ENCODE peak calls at places on chromosomes 2 and 18, in ten cellular contexts. One of them, this sample, is unnamed.

GRCh38 chr2:233080836-233081229 is 20.7 kb downstream of the INPP5D start:
- DNase-seq in EL: no peak
- DNase-seq in COR-L47: no peak
- DNase-seq in GM19239: no peak
- DNase-seq in activated naive CD4-positive, alpha-beta T cell: no peak
- DNase-seq in Ammon's horn: no peak
- DNase-seq in AG20443: no peak
- DNase-seq in AG10803: no peak
- DNase-seq in naive thymus-derived CD8-positive, alpha-beta T cell: no peak
- DNase-seq in substantia nigra: no peak
- DNase-seq in this sample: no peak

GRCh38 chr18:79971211-79971952 is 6.9 kb downstream of the HSBP1L1 start:
- DNase-seq in EL: no peak
- DNase-seq in GM19239: no peak
- DNase-seq in Ammon's horn: no peak
- DNase-seq in naive thymus-derived CD8-positive, alpha-beta T cell: no peak
- DNase-seq in activated naive CD4-positive, alpha-beta T cell: no peak
- DNase-seq in AG20443: no peak
- DNase-seq in COR-L47: no peak
- DNase-seq in AG10803: no peak
- DNase-seq in substantia nigra: no peak
- DNase-seq in this sample: no peak

GRCh38 chr2:47070920-47071824 is 83.9 kb downstream of the STPG4 start:
- DNase-seq in GM19239: peak; percentile 79
- DNase-seq in AG10803: peak; percentile 95
- DNase-seq in AG20443: peak; percentile 59
- DNase-seq in naive thymus-derived CD8-positive, alpha-beta T cell: no peak
- DNase-seq in COR-L47: no peak
- DNase-seq in Ammon's horn: peak; percentile 83
- DNase-seq in activated naive CD4-positive, alpha-beta T cell: no peak
- DNase-seq in EL: peak; percentile 94
- DNase-seq in substantia nigra: no peak
- DNase-seq in this sample: peak; percentile 68

GRCh38 chr2:64524604-64525322 is 635 bp downstream of the AFTPH start:
- DNase-seq in COR-L47: no peak
- DNase-seq in EL: no peak
- DNase-seq in AG20443: peak; percentile 61
- DNase-seq in naive thymus-derived CD8-positive, alpha-beta T cell: no peak
- DNase-seq in Ammon's horn: no peak
- DNase-seq in GM19239: no peak
- DNase-seq in substantia nigra: no peak
- DNase-seq in activated naive CD4-positive, alpha-beta T cell: peak; percentile 27
- DNase-seq in AG10803: no peak
- DNase-seq in this sample: no peak

GRCh38 chr2:27071990-27072830 is 756 bp upstream of the OST4 start:
- DNase-seq in COR-L47: peak; percentile 6
- DNase-seq in activated naive CD4-positive, alpha-beta T cell: no peak
- DNase-seq in naive thymus-derived CD8-positive, alpha-beta T cell: peak; percentile 61
- DNase-seq in substantia nigra: no peak
- DNase-seq in Ammon's horn: no peak
- DNase-seq in EL: peak; percentile 17
- DNase-seq in AG20443: no peak
- DNase-seq in AG10803: no peak
- DNase-seq in GM19239: no peak
- DNase-seq in this sample: no peak

GRCh38 chr2:108074945-108075344 is 88.6 kb downstream of the SLC5A7 start:
- DNase-seq in AG10803: no peak
- DNase-seq in EL: no peak
- DNase-seq in naive thymus-derived CD8-positive, alpha-beta T cell: no peak
- DNase-seq in COR-L47: no peak
- DNase-seq in AG20443: no peak
- DNase-seq in GM19239: no peak
- DNase-seq in substantia nigra: no peak
- DNase-seq in Ammon's horn: no peak
- DNase-seq in activated naive CD4-positive, alpha-beta T cell: no peak
- DNase-seq in this sample: no peak

GRCh38 chr18:23354625-23355024 is 98.5 kb upstream of the RIOK3 start:
- DNase-seq in activated naive CD4-positive, alpha-beta T cell: no peak
- DNase-seq in EL: peak; percentile 65
- DNase-seq in Ammon's horn: no peak
- DNase-seq in naive thymus-derived CD8-positive, alpha-beta T cell: no peak
- DNase-seq in substantia nigra: no peak
- DNase-seq in GM19239: no peak
- DNase-seq in AG20443: no peak
- DNase-seq in COR-L47: no peak
- DNase-seq in AG10803: no peak
- DNase-seq in this sample: no peak

GRCh38 chr18:46679846-46680598 is 23.0 kb upstream of the LOXHD1 start:
- DNase-seq in COR-L47: no peak
- DNase-seq in EL: no peak
- DNase-seq in substantia nigra: no peak
- DNase-seq in AG10803: no peak
- DNase-seq in activated naive CD4-positive, alpha-beta T cell: no peak
- DNase-seq in AG20443: no peak
- DNase-seq in Ammon's horn: no peak
- DNase-seq in naive thymus-derived CD8-positive, alpha-beta T cell: no peak
- DNase-seq in GM19239: no peak
- DNase-seq in this sample: no peak

GRCh38 chr2:128941676-128942075 is 623.0 kb upstream of the HS6ST1 start:
- DNase-seq in AG20443: no peak
- DNase-seq in COR-L47: no peak
- DNase-seq in naive thymus-derived CD8-positive, alpha-beta T cell: no peak
- DNase-seq in GM19239: no peak
- DNase-seq in activated naive CD4-positive, alpha-beta T cell: no peak
- DNase-seq in EL: no peak
- DNase-seq in Ammon's horn: no peak
- DNase-seq in AG10803: no peak
- DNase-seq in substantia nigra: no peak
- DNase-seq in this sample: no peak

GRCh38 chr2:116832148-116832547 is 982.3 kb upstream of the DDX18 start:
- DNase-seq in activated naive CD4-positive, alpha-beta T cell: no peak
- DNase-seq in AG20443: no peak
- DNase-seq in GM19239: no peak
- DNase-seq in Ammon's horn: no peak
- DNase-seq in COR-L47: no peak
- DNase-seq in AG10803: no peak
- DNase-seq in EL: no peak
- DNase-seq in substantia nigra: no peak
- DNase-seq in naive thymus-derived CD8-positive, alpha-beta T cell: no peak
- DNase-seq in this sample: no peak

GRCh38 chr2:188571543-188571942 is 279.9 kb downstream of the GULP1 start:
- DNase-seq in COR-L47: no peak
- DNase-seq in Ammon's horn: no peak
- DNase-seq in naive thymus-derived CD8-positive, alpha-beta T cell: no peak
- DNase-seq in activated naive CD4-positive, alpha-beta T cell: no peak
- DNase-seq in substantia nigra: no peak
- DNase-seq in AG20443: no peak
- DNase-seq in AG10803: no peak
- DNase-seq in EL: no peak
- DNase-seq in GM19239: no peak
- DNase-seq in this sample: no peak

GRCh38 chr2:241762933-241763369 is 13.7 kb upstream of the GAL3ST2 start:
- DNase-seq in naive thymus-derived CD8-positive, alpha-beta T cell: no peak
- DNase-seq in EL: no peak
- DNase-seq in substantia nigra: no peak
- DNase-seq in AG10803: no peak
- DNase-seq in COR-L47: no peak
- DNase-seq in GM19239: no peak
- DNase-seq in Ammon's horn: no peak
- DNase-seq in AG20443: no peak
- DNase-seq in activated naive CD4-positive, alpha-beta T cell: no peak
- DNase-seq in this sample: peak; percentile 52

GRCh38 chr2:191638079-191638801 is 39.7 kb upstream of the NABP1 start:
- DNase-seq in AG20443: peak; percentile 38
- DNase-seq in Ammon's horn: peak; percentile 23
- DNase-seq in AG10803: peak; percentile 23
- DNase-seq in naive thymus-derived CD8-positive, alpha-beta T cell: no peak
- DNase-seq in GM19239: no peak
- DNase-seq in EL: peak; percentile 19
- DNase-seq in substantia nigra: no peak
- DNase-seq in COR-L47: peak; percentile 8
- DNase-seq in activated naive CD4-positive, alpha-beta T cell: no peak
- DNase-seq in this sample: no peak

GRCh38 chr2:193841389-193842150 is 1646.8 kb upstream of the TMEFF2 start:
- DNase-seq in substantia nigra: no peak
- DNase-seq in naive thymus-derived CD8-positive, alpha-beta T cell: no peak
- DNase-seq in GM19239: no peak
- DNase-seq in COR-L47: no peak
- DNase-seq in AG10803: peak; percentile 48
- DNase-seq in AG20443: no peak
- DNase-seq in Ammon's horn: no peak
- DNase-seq in EL: peak; percentile 1
- DNase-seq in activated naive CD4-positive, alpha-beta T cell: no peak
- DNase-seq in this sample: no peak

GRCh38 chr18:8654482-8655451 is 45.5 kb downstream of the RAB12 start:
- DNase-seq in COR-L47: peak; percentile 37
- DNase-seq in substantia nigra: no peak
- DNase-seq in EL: peak; percentile 28
- DNase-seq in GM19239: peak; percentile 25
- DNase-seq in Ammon's horn: no peak
- DNase-seq in naive thymus-derived CD8-positive, alpha-beta T cell: no peak
- DNase-seq in AG10803: peak; percentile 28
- DNase-seq in activated naive CD4-positive, alpha-beta T cell: no peak
- DNase-seq in AG20443: peak; percentile 52
- DNase-seq in this sample: no peak

GRCh38 chr18:77146249-77147080 is 13.9 kb upstream of the MBP start:
- DNase-seq in activated naive CD4-positive, alpha-beta T cell: no peak
- DNase-seq in EL: no peak
- DNase-seq in GM19239: no peak
- DNase-seq in COR-L47: peak; percentile 61
- DNase-seq in Ammon's horn: no peak
- DNase-seq in AG20443: no peak
- DNase-seq in AG10803: no peak
- DNase-seq in substantia nigra: no peak
- DNase-seq in naive thymus-derived CD8-positive, alpha-beta T cell: no peak
- DNase-seq in this sample: no peak

GRCh38 chr2:62398295-62398855 is 107.6 kb downstream of the TMEM17 start:
- DNase-seq in EL: no peak
- DNase-seq in substantia nigra: no peak
- DNase-seq in COR-L47: no peak
- DNase-seq in AG10803: no peak
- DNase-seq in naive thymus-derived CD8-positive, alpha-beta T cell: no peak
- DNase-seq in activated naive CD4-positive, alpha-beta T cell: no peak
- DNase-seq in GM19239: no peak
- DNase-seq in AG20443: no peak
- DNase-seq in Ammon's horn: no peak
- DNase-seq in this sample: no peak

GRCh38 chr2:85134255-85135065 is 1.3 kb downstream of the TCF7L1 start:
- DNase-seq in GM19239: no peak
- DNase-seq in substantia nigra: no peak
- DNase-seq in Ammon's horn: peak; percentile 30
- DNase-seq in AG20443: peak; percentile 65
- DNase-seq in EL: peak; percentile 13
- DNase-seq in activated naive CD4-positive, alpha-beta T cell: no peak
- DNase-seq in AG10803: peak; percentile 42
- DNase-seq in naive thymus-derived CD8-positive, alpha-beta T cell: no peak
- DNase-seq in COR-L47: no peak
- DNase-seq in this sample: no peak

GRCh38 chr2:181183878-181184553 is 203.6 kb downstream of the UBE2E3 start:
- DNase-seq in COR-L47: no peak
- DNase-seq in naive thymus-derived CD8-positive, alpha-beta T cell: no peak
- DNase-seq in substantia nigra: no peak
- DNase-seq in activated naive CD4-positive, alpha-beta T cell: no peak
- DNase-seq in GM19239: no peak
- DNase-seq in AG20443: no peak
- DNase-seq in Ammon's horn: no peak
- DNase-seq in EL: no peak
- DNase-seq in AG10803: peak; percentile 29
- DNase-seq in this sample: no peak

GRCh38 chr18:41529093-41529492 is 425.9 kb upstream of the PIK3C3 start:
- DNase-seq in GM19239: no peak
- DNase-seq in AG10803: no peak
- DNase-seq in activated naive CD4-positive, alpha-beta T cell: no peak
- DNase-seq in EL: no peak
- DNase-seq in naive thymus-derived CD8-positive, alpha-beta T cell: no peak
- DNase-seq in Ammon's horn: no peak
- DNase-seq in AG20443: no peak
- DNase-seq in substantia nigra: no peak
- DNase-seq in COR-L47: no peak
- DNase-seq in this sample: no peak

GRCh38 chr2:235027558-235028214 is 75.9 kb downstream of the SH3BP4 start:
- DNase-seq in AG10803: peak; percentile 84
- DNase-seq in AG20443: peak; percentile 84
- DNase-seq in activated naive CD4-positive, alpha-beta T cell: no peak
- DNase-seq in COR-L47: no peak
- DNase-seq in naive thymus-derived CD8-positive, alpha-beta T cell: peak; percentile 7
- DNase-seq in Ammon's horn: no peak
- DNase-seq in substantia nigra: no peak
- DNase-seq in GM19239: no peak
- DNase-seq in EL: peak; percentile 59
- DNase-seq in this sample: no peak

GRCh38 chr2:21103274-21103891 is 20.4 kb upstream of the TDRD15 start:
- DNase-seq in activated naive CD4-positive, alpha-beta T cell: no peak
- DNase-seq in COR-L47: peak; percentile 33
- DNase-seq in substantia nigra: no peak
- DNase-seq in AG20443: no peak
- DNase-seq in Ammon's horn: no peak
- DNase-seq in naive thymus-derived CD8-positive, alpha-beta T cell: no peak
- DNase-seq in GM19239: no peak
- DNase-seq in AG10803: no peak
- DNase-seq in EL: no peak
- DNase-seq in this sample: no peak

GRCh38 chr2:111119004-111119846 is 1.5 kb upstream of the BCL2L11 start:
- DNase-seq in GM19239: no peak
- DNase-seq in COR-L47: no peak
- DNase-seq in substantia nigra: no peak
- DNase-seq in naive thymus-derived CD8-positive, alpha-beta T cell: peak; percentile 63
- DNase-seq in AG20443: no peak
- DNase-seq in EL: no peak
- DNase-seq in activated naive CD4-positive, alpha-beta T cell: no peak
- DNase-seq in Ammon's horn: no peak
- DNase-seq in AG10803: no peak
- DNase-seq in this sample: no peak

GRCh38 chr2:46519265-46519664 is 39.9 kb downstream of the TMEM247 start:
- DNase-seq in GM19239: no peak
- DNase-seq in AG20443: no peak
- DNase-seq in Ammon's horn: no peak
- DNase-seq in AG10803: no peak
- DNase-seq in naive thymus-derived CD8-positive, alpha-beta T cell: no peak
- DNase-seq in COR-L47: no peak
- DNase-seq in EL: no peak
- DNase-seq in activated naive CD4-positive, alpha-beta T cell: no peak
- DNase-seq in substantia nigra: no peak
- DNase-seq in this sample: no peak

GRCh38 chr18:62187543-62188378 is 706 bp downstream of the RELCH start:
- DNase-seq in substantia nigra: no peak
- DNase-seq in AG20443: peak; percentile 35
- DNase-seq in GM19239: no peak
- DNase-seq in COR-L47: peak; percentile 70
- DNase-seq in Ammon's horn: peak; percentile 46
- DNase-seq in EL: peak; percentile 31
- DNase-seq in naive thymus-derived CD8-positive, alpha-beta T cell: no peak
- DNase-seq in activated naive CD4-positive, alpha-beta T cell: no peak
- DNase-seq in AG10803: peak; percentile 11
- DNase-seq in this sample: no peak

GRCh38 chr2:26541401-26542193 is 63.7 kb upstream of the OTOF start:
- DNase-seq in COR-L47: peak; percentile 51
- DNase-seq in substantia nigra: no peak
- DNase-seq in EL: no peak
- DNase-seq in AG10803: no peak
- DNase-seq in AG20443: no peak
- DNase-seq in activated naive CD4-positive, alpha-beta T cell: no peak
- DNase-seq in GM19239: no peak
- DNase-seq in naive thymus-derived CD8-positive, alpha-beta T cell: no peak
- DNase-seq in Ammon's horn: no peak
- DNase-seq in this sample: no peak

GRCh38 chr18:79071037-79071960 is 2.1 kb downstream of the ATP9B start:
- DNase-seq in Ammon's horn: no peak
- DNase-seq in AG10803: no peak
- DNase-seq in activated naive CD4-positive, alpha-beta T cell: no peak
- DNase-seq in EL: no peak
- DNase-seq in naive thymus-derived CD8-positive, alpha-beta T cell: no peak
- DNase-seq in COR-L47: no peak
- DNase-seq in substantia nigra: no peak
- DNase-seq in AG20443: no peak
- DNase-seq in GM19239: no peak
- DNase-seq in this sample: no peak

GRCh38 chr2:199742884-199743283 is 108.1 kb downstream of the FTCDNL1 start:
- DNase-seq in Ammon's horn: no peak
- DNase-seq in naive thymus-derived CD8-positive, alpha-beta T cell: no peak
- DNase-seq in substantia nigra: no peak
- DNase-seq in EL: no peak
- DNase-seq in AG20443: no peak
- DNase-seq in COR-L47: no peak
- DNase-seq in AG10803: no peak
- DNase-seq in activated naive CD4-positive, alpha-beta T cell: no peak
- DNase-seq in GM19239: no peak
- DNase-seq in this sample: no peak